ENCODE peak calls at places on chromosomes 3 and 15, in six cellular contexts. One of them, this sample, is unnamed.

GRCh38 chr3:180036678-180037455 is at the start of gene PEX5L:
- DNase-seq in uterus: no peak
- DNase-seq in aorta: peak; percentile 46
- DNase-seq in heart right ventricle: peak; percentile 10
- DNase-seq in body of pancreas: peak; percentile 80
- DNase-seq in tibial nerve: peak; percentile 5
- DNase-seq in this sample: no peak

GRCh38 chr3:55468251-55468650 is 18.9 kb downstream of the WNT5A start:
- DNase-seq in uterus: no peak
- DNase-seq in body of pancreas: no peak
- DNase-seq in tibial nerve: no peak
- DNase-seq in heart right ventricle: no peak
- DNase-seq in aorta: no peak
- DNase-seq in this sample: no peak

GRCh38 chr3:146431240-146431639 is 38.1 kb downstream of the PLSCR2 start:
- DNase-seq in heart right ventricle: no peak
- DNase-seq in tibial nerve: no peak
- DNase-seq in aorta: no peak
- DNase-seq in body of pancreas: no peak
- DNase-seq in uterus: no peak
- DNase-seq in this sample: no peak

GRCh38 chr3:64224826-64225606 is at the start of gene PRICKLE2:
- DNase-seq in tibial nerve: peak; percentile 78
- DNase-seq in heart right ventricle: peak; percentile 89
- DNase-seq in uterus: peak; percentile 78
- DNase-seq in aorta: peak; percentile 91
- DNase-seq in body of pancreas: peak; percentile 59
- DNase-seq in this sample: no peak

GRCh38 chr3:154792828-154793227 is 287.3 kb upstream of the MME start:
- DNase-seq in aorta: no peak
- DNase-seq in body of pancreas: no peak
- DNase-seq in heart right ventricle: no peak
- DNase-seq in uterus: no peak
- DNase-seq in tibial nerve: no peak
- DNase-seq in this sample: no peak

GRCh38 chr3:49035278-49035677 is 6.1 kb upstream of the IMPDH2 start:
- DNase-seq in uterus: no peak
- DNase-seq in tibial nerve: no peak
- DNase-seq in heart right ventricle: no peak
- DNase-seq in body of pancreas: no peak
- DNase-seq in aorta: no peak
- DNase-seq in this sample: no peak

GRCh38 chr3:47004369-47005211 is 25.1 kb downstream of the NBEAL2 start:
- DNase-seq in heart right ventricle: no peak
- DNase-seq in aorta: no peak
- DNase-seq in body of pancreas: no peak
- DNase-seq in uterus: peak; percentile 17
- DNase-seq in tibial nerve: no peak
- DNase-seq in this sample: no peak

GRCh38 chr15:71091601-71092000 is 23.7 kb upstream of the THSD4 start:
- DNase-seq in body of pancreas: no peak
- DNase-seq in tibial nerve: no peak
- DNase-seq in uterus: no peak
- DNase-seq in heart right ventricle: no peak
- DNase-seq in aorta: no peak
- DNase-seq in this sample: no peak

GRCh38 chr15:34353627-34354026 is 10.5 kb downstream of the NUTM1 start:
- DNase-seq in aorta: no peak
- DNase-seq in body of pancreas: no peak
- DNase-seq in heart right ventricle: no peak
- DNase-seq in uterus: no peak
- DNase-seq in tibial nerve: no peak
- DNase-seq in this sample: no peak

GRCh38 chr3:54056521-54056920 is 65.8 kb upstream of the CACNA2D3 start:
- DNase-seq in uterus: no peak
- DNase-seq in heart right ventricle: no peak
- DNase-seq in aorta: no peak
- DNase-seq in tibial nerve: no peak
- DNase-seq in body of pancreas: no peak
- DNase-seq in this sample: no peak

GRCh38 chr15:101482526-101483371 is 6.8 kb downstream of the PCSK6 start:
- DNase-seq in uterus: no peak
- DNase-seq in aorta: no peak
- DNase-seq in tibial nerve: no peak
- DNase-seq in body of pancreas: no peak
- DNase-seq in heart right ventricle: no peak
- DNase-seq in this sample: no peak

GRCh38 chr3:71010731-71011455 is 572.6 kb downstream of the FOXP1 start:
- DNase-seq in heart right ventricle: no peak
- DNase-seq in uterus: no peak
- DNase-seq in tibial nerve: no peak
- DNase-seq in aorta: no peak
- DNase-seq in body of pancreas: no peak
- DNase-seq in this sample: peak; percentile 26

GRCh38 chr3:125715651-125716050 is 120.4 kb upstream of the OSBPL11 start:
- DNase-seq in heart right ventricle: no peak
- DNase-seq in body of pancreas: no peak
- DNase-seq in aorta: no peak
- DNase-seq in tibial nerve: no peak
- DNase-seq in uterus: no peak
- DNase-seq in this sample: no peak

GRCh38 chr3:48789665-48790064 is 58.0 kb downstream of the PRKAR2A start:
- DNase-seq in body of pancreas: no peak
- DNase-seq in heart right ventricle: no peak
- DNase-seq in tibial nerve: no peak
- DNase-seq in uterus: no peak
- DNase-seq in aorta: no peak
- DNase-seq in this sample: no peak

GRCh38 chr15:85766007-85766831 is 28.5 kb downstream of the KLHL25 start:
- DNase-seq in tibial nerve: no peak
- DNase-seq in uterus: no peak
- DNase-seq in heart right ventricle: no peak
- DNase-seq in body of pancreas: no peak
- DNase-seq in aorta: no peak
- DNase-seq in this sample: no peak

GRCh38 chr3:39188271-39189149 is 3.9 kb downstream of the XIRP1 start:
- DNase-seq in body of pancreas: no peak
- DNase-seq in uterus: no peak
- DNase-seq in tibial nerve: no peak
- DNase-seq in heart right ventricle: peak; percentile 6
- DNase-seq in aorta: no peak
- DNase-seq in this sample: no peak

GRCh38 chr3:146052791-146053310 is 108.1 kb downstream of the PLOD2 start:
- DNase-seq in aorta: no peak
- DNase-seq in heart right ventricle: no peak
- DNase-seq in uterus: no peak
- DNase-seq in tibial nerve: no peak
- DNase-seq in body of pancreas: no peak
- DNase-seq in this sample: no peak

GRCh38 chr3:51929420-51930003 is 12.2 kb downstream of the RRP9 start:
- DNase-seq in uterus: no peak
- DNase-seq in body of pancreas: no peak
- DNase-seq in heart right ventricle: no peak
- DNase-seq in tibial nerve: no peak
- DNase-seq in aorta: no peak
- DNase-seq in this sample: no peak

GRCh38 chr15:43361313-43361903 is 9.4 kb downstream of the ZSCAN29 start:
- DNase-seq in heart right ventricle: no peak
- DNase-seq in body of pancreas: no peak
- DNase-seq in uterus: no peak
- DNase-seq in tibial nerve: no peak
- DNase-seq in aorta: no peak
- DNase-seq in this sample: no peak
- H3K9me3 ChIP-seq in heart right ventricle: peaks cover 89% of the 10 kb centered on the region
- H3K9me3 ChIP-seq in body of pancreas: no peaks in the 10 kb centered on the region
- H3K9me3 ChIP-seq in uterus: no peaks in the 10 kb centered on the region
- H3K9me3 ChIP-seq in tibial nerve: peaks cover 89% of the 10 kb centered on the region
- H3K9me3 ChIP-seq in aorta: peaks cover 12% of the 10 kb centered on the region
- H3K9me3 ChIP-seq in this sample: peaks cover 58% of the 10 kb centered on the region

GRCh38 chr3:75136100-75136897 is 521.8 kb upstream of the CNTN3 start:
- DNase-seq in body of pancreas: no peak
- DNase-seq in heart right ventricle: no peak
- DNase-seq in uterus: no peak
- DNase-seq in tibial nerve: no peak
- DNase-seq in aorta: no peak
- DNase-seq in this sample: no peak

GRCh38 chr3:75140904-75141615 is 523.1 kb upstream of the FRG2C start:
- DNase-seq in heart right ventricle: no peak
- DNase-seq in body of pancreas: no peak
- DNase-seq in aorta: no peak
- DNase-seq in tibial nerve: no peak
- DNase-seq in uterus: no peak
- DNase-seq in this sample: no peak

GRCh38 chr3:75138345-75138744 is 523.9 kb upstream of the CNTN3 start:
- DNase-seq in tibial nerve: no peak
- DNase-seq in uterus: no peak
- DNase-seq in aorta: no peak
- DNase-seq in heart right ventricle: no peak
- DNase-seq in body of pancreas: no peak
- DNase-seq in this sample: no peak
- H3K9me3 ChIP-seq in tibial nerve: peaks cover 10% of the 10 kb centered on the region
- H3K9me3 ChIP-seq in uterus: no peaks in the 10 kb centered on the region
- H3K9me3 ChIP-seq in aorta: no peaks in the 10 kb centered on the region
- H3K9me3 ChIP-seq in heart right ventricle: no peaks in the 10 kb centered on the region
- H3K9me3 ChIP-seq in body of pancreas: no peaks in the 10 kb centered on the region
- H3K9me3 ChIP-seq in this sample: peaks cover 5% of the 10 kb centered on the region

GRCh38 chr15:97672586-97672985 is 287.9 kb upstream of the ARRDC4 start:
- DNase-seq in heart right ventricle: no peak
- DNase-seq in tibial nerve: no peak
- DNase-seq in body of pancreas: no peak
- DNase-seq in uterus: no peak
- DNase-seq in aorta: no peak
- DNase-seq in this sample: no peak
- H3K9me3 ChIP-seq in heart right ventricle: peaks cover 12% of the 10 kb centered on the region
- H3K9me3 ChIP-seq in tibial nerve: no peaks in the 10 kb centered on the region
- H3K9me3 ChIP-seq in body of pancreas: no peaks in the 10 kb centered on the region
- H3K9me3 ChIP-seq in uterus: no peaks in the 10 kb centered on the region
- H3K9me3 ChIP-seq in aorta: no peaks in the 10 kb centered on the region
- H3K9me3 ChIP-seq in this sample: no peaks in the 10 kb centered on the region

GRCh38 chr15:58474741-58475323 is 43.0 kb downstream of the LIPC start:
- DNase-seq in body of pancreas: no peak
- DNase-seq in heart right ventricle: no peak
- DNase-seq in tibial nerve: no peak
- DNase-seq in uterus: no peak
- DNase-seq in aorta: no peak
- DNase-seq in this sample: no peak
- H3K9me3 ChIP-seq in body of pancreas: no peaks in the 10 kb centered on the region
- H3K9me3 ChIP-seq in heart right ventricle: no peaks in the 10 kb centered on the region
- H3K9me3 ChIP-seq in tibial nerve: no peaks in the 10 kb centered on the region
- H3K9me3 ChIP-seq in uterus: no peaks in the 10 kb centered on the region
- H3K9me3 ChIP-seq in aorta: no peaks in the 10 kb centered on the region
- H3K9me3 ChIP-seq in this sample: no peaks in the 10 kb centered on the region

DNA sequence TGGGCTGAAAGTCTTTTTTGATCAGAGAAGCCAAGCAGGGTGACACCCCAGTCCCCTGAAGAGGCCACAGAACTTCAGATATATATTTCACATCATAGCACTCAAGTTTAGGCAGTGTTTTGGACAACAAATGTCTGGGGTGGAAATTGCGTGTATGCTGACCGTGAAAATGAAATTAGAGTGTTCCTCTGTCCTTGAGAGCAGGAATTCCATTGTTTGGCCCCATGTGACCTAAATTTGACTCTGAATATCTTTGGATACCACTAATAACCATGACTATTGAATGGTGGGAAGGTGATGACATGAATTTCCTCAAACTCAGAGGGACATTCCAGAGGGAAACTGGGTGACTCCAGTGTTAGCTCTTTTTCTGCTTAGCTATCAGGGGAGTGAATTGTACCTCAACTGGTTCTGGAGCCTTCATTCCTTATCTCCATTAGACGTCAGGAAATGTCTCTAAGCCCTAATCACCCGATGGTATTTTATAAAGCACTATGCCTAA is 263.5 kb upstream of the RASGRP1 start:
- DNase-seq in tibial nerve: no peak
- DNase-seq in heart right ventricle: no peak
- DNase-seq in body of pancreas: no peak
- DNase-seq in aorta: no peak
- DNase-seq in uterus: no peak
- DNase-seq in this sample: no peak
- H3K9me3 ChIP-seq in tibial nerve: peaks cover 8% of the 10 kb centered on the region
- H3K9me3 ChIP-seq in heart right ventricle: peaks cover 6% of the 10 kb centered on the region
- H3K9me3 ChIP-seq in body of pancreas: no peaks in the 10 kb centered on the region
- H3K9me3 ChIP-seq in aorta: no peaks in the 10 kb centered on the region
- H3K9me3 ChIP-seq in uterus: no peaks in the 10 kb centered on the region
- H3K9me3 ChIP-seq in this sample: no peaks in the 10 kb centered on the region

GRCh38 chr15:38603672-38604071 is 39.1 kb upstream of the RASGRP1 start:
- DNase-seq in aorta: no peak
- DNase-seq in heart right ventricle: no peak
- DNase-seq in uterus: no peak
- DNase-seq in body of pancreas: no peak
- DNase-seq in tibial nerve: no peak
- DNase-seq in this sample: no peak

GRCh38 chr15:38598749-38599148 is 34.1 kb upstream of the RASGRP1 start:
- DNase-seq in uterus: no peak
- DNase-seq in aorta: no peak
- DNase-seq in heart right ventricle: no peak
- DNase-seq in body of pancreas: no peak
- DNase-seq in tibial nerve: no peak
- DNase-seq in this sample: no peak

GRCh38 chr15:38597221-38597800 is 32.7 kb upstream of the RASGRP1 start:
- DNase-seq in tibial nerve: no peak
- DNase-seq in uterus: no peak
- DNase-seq in body of pancreas: no peak
- DNase-seq in heart right ventricle: no peak
- DNase-seq in aorta: no peak
- DNase-seq in this sample: no peak

GRCh38 chr15:38603271-38603670 is 38.7 kb upstream of the RASGRP1 start:
- DNase-seq in heart right ventricle: no peak
- DNase-seq in body of pancreas: no peak
- DNase-seq in tibial nerve: no peak
- DNase-seq in uterus: no peak
- DNase-seq in aorta: no peak
- DNase-seq in this sample: no peak

DNA sequence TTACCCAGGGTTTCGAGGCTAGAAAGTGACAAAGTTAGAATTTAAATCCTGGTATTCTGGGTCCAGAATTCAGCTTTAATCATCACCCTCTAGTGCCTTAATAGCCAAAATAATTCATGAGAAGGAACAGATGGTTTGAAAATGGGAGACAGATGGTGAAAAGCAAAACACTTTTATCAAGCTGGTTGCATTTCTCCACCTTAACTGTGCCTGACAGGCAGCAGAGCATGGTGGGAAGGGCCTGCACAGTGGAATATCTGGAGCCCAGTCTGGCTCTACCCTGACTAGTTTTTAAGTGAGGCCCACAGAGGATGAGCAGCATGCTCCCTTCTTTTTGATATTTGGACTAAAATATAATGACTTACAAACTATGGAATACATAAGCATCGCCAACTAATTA is 35.6 kb upstream of the RASGRP1 start:
- DNase-seq in heart right ventricle: no peak
- DNase-seq in tibial nerve: no peak
- DNase-seq in body of pancreas: no peak
- DNase-seq in aorta: no peak
- DNase-seq in uterus: no peak
- DNase-seq in this sample: no peak
- H3K9me3 ChIP-seq in heart right ventricle: no peaks in the 10 kb centered on the region
- H3K9me3 ChIP-seq in tibial nerve: no peaks in the 10 kb centered on the region
- H3K9me3 ChIP-seq in body of pancreas: no peaks in the 10 kb centered on the region
- H3K9me3 ChIP-seq in aorta: no peaks in the 10 kb centered on the region
- H3K9me3 ChIP-seq in uterus: no peaks in the 10 kb centered on the region
- H3K9me3 ChIP-seq in this sample: no peaks in the 10 kb centered on the region

GRCh38 chr15:25054329-25054728 is 99.5 kb downstream of the SNRPN start:
- DNase-seq in body of pancreas: no peak
- DNase-seq in tibial nerve: no peak
- DNase-seq in aorta: no peak
- DNase-seq in uterus: no peak
- DNase-seq in heart right ventricle: no peak
- DNase-seq in this sample: no peak
- H3K9me3 ChIP-seq in body of pancreas: no peaks in the 10 kb centered on the region
- H3K9me3 ChIP-seq in tibial nerve: peaks cover 100% of the 10 kb centered on the region
- H3K9me3 ChIP-seq in aorta: peaks cover 90% of the 10 kb centered on the region
- H3K9me3 ChIP-seq in uterus: no peaks in the 10 kb centered on the region
- H3K9me3 ChIP-seq in heart right ventricle: peaks cover 99% of the 10 kb centered on the region
- H3K9me3 ChIP-seq in this sample: peaks cover 100% of the 10 kb centered on the region